ENCODE peak calls at places on chromosomes 13 and 19, in five cellular contexts. Q, J, S, H and G are unnamed samples.

GRCh38 chr19:47035127-47035494 is 13.3 kb downstream of the TMEM160 start:
- DNase-seq in Q (no peak), H (peak; percentile 44), J (no peak), S (no peak), G (no peak)

GRCh38 chr19:6392219-6393073 is 518 bp downstream of the GTF2F1 start:
- DNase-seq in H (no peak), S (no peak), Q (no peak), J (no peak), G (no peak)

GRCh38 chr19:3276341-3276799 is 51.9 kb downstream of the CELF5 start:
- DNase-seq in Q (no peak), H (no peak), S (no peak), J (no peak), G (no peak)

GRCh38 chr13:92122454-92122853 is 724.0 kb downstream of the GPC5 start:
- DNase-seq in Q (no peak), S (no peak), H (peak; percentile 3), J (peak; percentile 10), G (no peak)

GRCh38 chr13:46648166-46648607 is 95.2 kb downstream of the LRCH1 start:
- DNase-seq in S (peak; percentile 56), J (no peak), Q (no peak), H (peak; percentile 69), G (no peak)

GRCh38 chr19:7294571-7295212 is 478 bp upstream of the INSR start:
- DNase-seq in J (peak; percentile 50), Q (no peak), H (peak; percentile 32), S (peak; percentile 74), G (no peak)

GRCh38 chr19:422213-422916 is 13.4 kb upstream of the C2CD4C start:
- DNase-seq in Q (no peak), H (no peak), S (no peak), J (no peak), G (no peak)

GRCh38 chr19:3369337-3370213 is 3.2 kb downstream of the NFIC start:
- DNase-seq in H (peak; percentile 76), J (peak; percentile 44), S (no peak), Q (no peak), G (no peak)

GRCh38 chr19:58067240-58067912 is 8.3 kb downstream of the ZNF135 start:
- DNase-seq in J (no peak), H (peak; percentile 8), Q (no peak), S (no peak), G (no peak)

GRCh38 chr19:41426952-41427646 is at the start of gene B3GNT8:
- DNase-seq in S (peak; percentile 94), J (peak; percentile 63), H (peak; percentile 51), Q (peak; percentile 11), G (peak; percentile 25)

DNA sequence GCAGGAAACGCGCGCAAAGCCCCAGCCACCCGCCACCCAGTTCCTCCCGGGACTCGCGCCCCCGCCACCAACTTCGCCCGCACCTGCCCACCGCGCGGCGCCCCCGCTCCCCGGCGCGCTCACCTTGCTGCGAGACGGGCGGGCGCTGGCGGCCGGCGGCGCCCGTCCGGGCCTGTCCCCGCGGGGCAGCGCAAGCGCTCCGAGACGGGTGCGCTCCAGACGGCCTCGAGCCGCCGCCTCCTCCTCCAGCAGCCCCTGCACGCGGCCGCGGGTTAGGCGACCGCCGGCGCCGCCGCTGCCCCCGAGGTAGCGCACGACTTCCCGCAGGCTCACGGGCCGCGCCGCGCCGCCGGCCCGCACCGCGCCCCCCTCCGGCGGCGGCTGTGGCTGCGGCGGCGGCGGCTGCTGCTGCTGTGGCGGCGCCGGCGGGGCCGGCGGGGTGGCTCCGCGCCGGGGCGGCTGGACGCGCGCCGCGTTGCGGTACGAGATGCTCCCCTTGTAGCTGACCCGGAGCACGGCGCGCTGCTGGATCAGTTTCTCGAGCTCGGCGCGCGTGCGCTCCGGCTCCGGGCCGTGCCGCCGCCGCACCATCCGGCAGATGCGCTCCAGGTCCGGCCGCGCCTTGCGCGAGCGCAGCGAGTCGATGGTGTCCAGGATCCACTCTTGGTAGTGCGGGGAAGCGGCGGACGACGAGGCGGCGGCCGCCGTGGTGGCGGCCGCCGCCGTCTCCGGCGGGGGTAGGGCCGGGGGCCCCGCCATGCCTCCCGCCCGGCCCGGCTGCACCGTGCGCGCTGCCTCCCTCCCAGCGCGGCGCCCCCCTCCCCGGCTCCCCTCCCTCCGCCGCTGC is 666 bp downstream of the SAMD1 start:
- DNase-seq in Q (no peak), J (peak; percentile 67), S (peak; percentile 82), H (peak; percentile 64), G (no peak)
- TF ChIP-seq CTCF in Q (no peak), J (no peak), S (no peak), H (no peak), G (no peak)

GRCh38 chr13:27203854-27204253 is 32.2 kb upstream of the USP12 start:
- DNase-seq in Q (no peak), H (peak; percentile 50), S (no peak), J (peak; percentile 50), G (no peak)
- TF ChIP-seq CTCF in Q (peak; percentile 30), H (peak; percentile 27), S (peak; percentile 18), J (peak; percentile 26), G (no peak)

DNA sequence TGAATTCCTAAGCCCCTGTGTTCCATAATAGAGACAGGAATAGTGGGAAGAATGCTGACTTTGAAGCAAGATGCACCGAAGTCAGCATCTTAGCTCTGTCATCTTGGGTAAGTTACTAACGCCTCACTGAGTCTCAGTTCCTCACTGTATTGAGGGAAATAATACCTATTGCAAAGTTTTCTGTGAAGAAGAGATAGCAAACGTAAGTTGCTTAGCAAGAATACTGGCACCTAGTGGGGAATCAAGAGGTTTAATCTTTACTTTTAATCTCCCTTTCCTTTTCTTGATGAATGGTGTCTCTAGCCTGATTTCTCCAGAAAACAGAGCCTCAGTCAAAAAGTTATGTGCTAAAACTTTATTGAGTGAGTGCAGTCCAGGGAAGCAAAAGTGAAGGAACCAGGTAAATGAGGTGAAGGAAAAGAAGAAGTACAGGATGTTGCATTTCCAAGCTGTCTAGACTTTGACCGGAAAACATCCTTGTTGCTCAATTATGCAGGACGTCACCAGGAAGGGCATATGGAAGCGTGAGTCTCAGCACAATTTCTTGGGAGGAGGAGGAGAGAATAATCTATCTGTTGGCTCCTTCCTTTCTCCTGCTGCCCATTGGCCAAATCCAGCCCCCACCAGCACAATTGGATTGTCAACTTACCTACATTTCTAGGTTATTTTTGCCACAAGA is 210.0 kb downstream of the B3GLCT start:
- DNase-seq in H (peak; percentile 15), Q (no peak), S (no peak), J (peak; percentile 8), G (no peak)
- TF ChIP-seq CTCF in H (peak; percentile 27), Q (peak; percentile 34), S (peak; percentile 27), J (peak; percentile 29), G (peak; percentile 24)

GRCh38 chr19:49469828-49470614 is 4.0 kb upstream of the FLT3LG start:
- DNase-seq in J (no peak), S (no peak), Q (no peak), H (no peak), G (no peak)
- TF ChIP-seq CTCF in J (no peak), S (no peak), Q (peak; percentile 5), H (no peak), G (peak; percentile 16)

DNA sequence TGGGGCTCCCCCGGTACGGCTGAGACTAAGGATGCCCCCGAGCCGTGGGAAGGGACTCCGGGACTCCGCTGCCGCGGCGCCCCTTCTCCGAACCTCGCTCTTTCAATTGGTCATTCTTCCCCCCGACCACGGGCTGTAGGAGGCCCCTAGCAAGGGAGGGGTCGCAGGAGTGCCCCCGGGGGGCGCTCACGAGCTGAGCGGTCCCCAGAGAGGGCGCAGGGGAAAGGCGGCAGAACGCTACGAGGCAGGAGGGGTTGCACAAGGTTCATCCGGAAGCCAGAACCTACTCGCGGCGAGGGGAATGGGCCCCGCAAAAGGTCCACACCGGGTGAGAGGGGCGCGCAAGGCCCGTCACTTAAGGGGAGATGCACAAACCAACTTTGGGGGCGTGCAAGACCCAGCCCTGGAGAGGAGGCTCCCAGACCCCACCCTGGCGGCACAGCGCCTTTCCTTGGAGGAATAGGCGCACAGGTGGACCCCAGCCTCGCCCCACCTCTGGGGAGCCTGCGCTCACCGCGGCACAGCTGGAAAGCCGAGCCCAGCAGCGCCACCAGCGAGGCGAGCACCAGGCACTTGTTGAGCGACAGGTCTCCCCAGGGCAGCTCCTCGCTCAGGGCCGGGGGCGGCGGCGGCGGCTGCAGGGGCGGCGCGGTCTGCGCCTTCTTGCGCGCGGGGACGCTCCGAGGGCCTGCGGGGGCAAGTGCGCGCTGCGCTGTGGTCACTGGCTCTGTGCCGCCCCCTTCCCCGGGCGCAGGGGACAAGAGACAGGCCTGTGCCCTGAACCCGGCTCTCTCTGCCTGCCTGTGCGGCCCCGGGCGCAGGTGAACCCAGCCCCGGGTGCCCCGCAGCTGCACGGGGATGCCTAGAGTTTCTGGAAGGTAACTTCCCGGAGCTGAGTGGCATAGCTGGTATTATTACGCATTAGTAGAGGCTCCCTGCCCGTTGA is 2.8 kb downstream of the JSRP1 start:
- DNase-seq in H (no peak), S (peak; percentile 59), Q (no peak), J (no peak), G (no peak)
- TF ChIP-seq CTCF in H (no peak), S (peak; percentile 19), Q (peak; percentile 22), J (peak; percentile 8), G (peak; percentile 16)

GRCh38 chr19:33291623-33292534 is 10.5 kb downstream of the CEBPA start:
- DNase-seq in H (no peak), J (no peak), S (no peak), Q (no peak), G (no peak)

GRCh38 chr19:33290956-33291622 is 11.2 kb downstream of the CEBPA start:
- DNase-seq in Q (no peak), H (peak; percentile 18), J (no peak), S (no peak), G (no peak)

GRCh38 chr19:33292595-33293254 is 9.6 kb downstream of the CEBPA start:
- DNase-seq in Q (no peak), J (no peak), S (no peak), H (peak; percentile 33), G (no peak)

GRCh38 chr19:33294058-33294798 is 8.1 kb downstream of the CEBPA start:
- DNase-seq in S (no peak), J (no peak), Q (no peak), H (no peak), G (no peak)

DNA sequence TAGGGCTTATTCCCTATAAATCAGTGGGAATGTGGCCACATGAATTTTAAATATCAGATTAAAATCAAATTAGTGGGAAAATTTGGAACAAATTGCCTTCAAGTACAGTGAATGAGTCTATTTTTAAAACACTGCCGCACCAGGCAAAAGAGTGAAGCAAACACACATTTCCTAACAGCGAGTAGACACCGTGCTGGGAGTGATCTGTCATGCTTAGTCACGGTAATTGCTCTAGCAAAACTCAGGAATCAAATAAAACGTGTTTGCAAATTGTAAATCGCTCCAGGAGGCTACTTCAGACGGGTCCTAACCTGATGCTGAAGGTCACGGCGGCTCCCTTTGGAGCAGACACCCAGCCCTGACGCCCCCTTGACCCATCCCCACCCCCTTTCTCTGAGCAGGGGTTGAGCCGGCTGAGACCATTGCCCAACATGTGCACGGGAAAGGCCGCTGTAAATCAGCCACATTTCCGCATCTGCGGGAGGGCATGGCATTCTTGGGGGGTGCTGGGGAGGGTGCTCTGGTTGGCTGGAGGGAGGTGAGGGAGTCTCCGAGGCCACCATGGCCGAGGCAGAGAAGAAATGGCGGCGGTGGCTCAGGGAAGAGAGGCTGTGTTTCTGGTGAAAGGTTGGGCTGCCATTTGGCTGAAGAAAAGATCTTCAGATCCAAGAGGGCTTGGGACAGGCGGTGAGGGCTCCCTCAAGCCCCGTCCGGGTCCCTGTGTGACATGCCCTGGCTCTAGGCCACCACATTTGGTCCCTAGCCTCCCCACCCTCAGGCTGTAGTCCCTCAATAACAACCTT is 8.9 kb downstream of the CEBPA start:
- DNase-seq in J (peak; percentile 64), Q (peak; percentile 26), S (no peak), H (peak; percentile 85), G (peak; percentile 24)
- TF ChIP-seq CTCF in J (no peak), Q (no peak), S (no peak), H (no peak), G (no peak)

GRCh38 chr19:11989112-11989456 is 24.2 kb downstream of the ZNF763 start:
- DNase-seq in S (no peak), H (no peak), Q (no peak), J (no peak), G (no peak)
- TF ChIP-seq CTCF in S (no peak), H (no peak), Q (no peak), J (no peak), G (no peak)